ENCODE peak calls at places on chromosomes 3 and 15, in six cellular contexts. One of them, this sample, is unnamed.

GRCh38 chr3:33848624-33849347 is 50.4 kb downstream of the PDCD6IP start:
- DNase-seq in BE2C: no peak
- DNase-seq in lower leg skin: no peak
- DNase-seq in BJ: no peak
- DNase-seq in uterus: no peak
- DNase-seq in endodermal cell: no peak
- DNase-seq in this sample: no peak

GRCh38 chr3:133831966-133832801 is 26.6 kb downstream of the SRPRB start:
- DNase-seq in BE2C: no peak
- DNase-seq in lower leg skin: no peak
- DNase-seq in BJ: no peak
- DNase-seq in uterus: no peak
- DNase-seq in endodermal cell: peak
- DNase-seq in this sample: no peak

GRCh38 chr15:47293763-47294162 is 423.5 kb upstream of the SEMA6D start:
- DNase-seq in BE2C: no peak
- DNase-seq in lower leg skin: peak
- DNase-seq in BJ: peak
- DNase-seq in uterus: peak
- DNase-seq in endodermal cell: no peak
- DNase-seq in this sample: peak

GRCh38 chr15:67146214-67146613 is 80.8 kb downstream of the SMAD3 start:
- DNase-seq in BE2C: peak
- DNase-seq in lower leg skin: no peak
- DNase-seq in BJ: no peak
- DNase-seq in uterus: peak
- DNase-seq in endodermal cell: no peak
- DNase-seq in this sample: no peak

GRCh38 chr15:69509131-69509530 is 56.5 kb downstream of the RPLP1 start:
- DNase-seq in BE2C: no peak
- DNase-seq in lower leg skin: peak
- DNase-seq in BJ: no peak
- DNase-seq in uterus: no peak
- DNase-seq in endodermal cell: peak
- DNase-seq in this sample: peak

GRCh38 chr15:77599899-77600298 is 32.8 kb downstream of the LINGO1 start:
- DNase-seq in BE2C: peak
- DNase-seq in lower leg skin: no peak
- DNase-seq in BJ: no peak
- DNase-seq in uterus: no peak
- DNase-seq in endodermal cell: peak
- DNase-seq in this sample: no peak

GRCh38 chr3:97359958-97360357 is 404.6 kb upstream of the ARL6 start:
- DNase-seq in BE2C: no peak
- DNase-seq in lower leg skin: no peak
- DNase-seq in BJ: no peak
- DNase-seq in uterus: no peak
- DNase-seq in endodermal cell: no peak
- DNase-seq in this sample: no peak

GRCh38 chr15:67124911-67125588 is 59.6 kb downstream of the SMAD3 start:
- DNase-seq in BE2C: no peak
- DNase-seq in lower leg skin: no peak
- DNase-seq in BJ: no peak
- DNase-seq in uterus: no peak
- DNase-seq in endodermal cell: no peak
- DNase-seq in this sample: no peak

GRCh38 chr15:80478075-80478474 is 73.9 kb downstream of the ARNT2 start:
- DNase-seq in BE2C: no peak
- DNase-seq in lower leg skin: no peak
- DNase-seq in BJ: no peak
- DNase-seq in uterus: no peak
- DNase-seq in endodermal cell: no peak
- DNase-seq in this sample: no peak

GRCh38 chr3:10917176-10917575 is 75.4 kb upstream of the SLC6A1 start:
- DNase-seq in BE2C: no peak
- DNase-seq in lower leg skin: no peak
- DNase-seq in BJ: no peak
- DNase-seq in uterus: no peak
- DNase-seq in endodermal cell: no peak
- DNase-seq in this sample: no peak

GRCh38 chr3:100403956-100404548 is 2.7 kb downstream of the LNP1 start:
- DNase-seq in BE2C: no peak
- DNase-seq in lower leg skin: no peak
- DNase-seq in BJ: no peak
- DNase-seq in uterus: no peak
- DNase-seq in endodermal cell: no peak
- DNase-seq in this sample: no peak
- H3K4me3 ChIP-seq in BE2C: peak
- H3K4me3 ChIP-seq in lower leg skin: no peak
- H3K4me3 ChIP-seq in BJ: no peak
- H3K4me3 ChIP-seq in uterus: no peak
- H3K4me3 ChIP-seq in endodermal cell: peak
- H3K4me3 ChIP-seq in this sample: no peak

GRCh38 chr3:35679409-35680080 is 40.2 kb downstream of the ARPP21 start:
- DNase-seq in BE2C: no peak
- DNase-seq in lower leg skin: no peak
- DNase-seq in BJ: no peak
- DNase-seq in uterus: no peak
- DNase-seq in endodermal cell: no peak
- DNase-seq in this sample: no peak
- H3K4me3 ChIP-seq in BE2C: no peak
- H3K4me3 ChIP-seq in lower leg skin: no peak
- H3K4me3 ChIP-seq in BJ: no peak
- H3K4me3 ChIP-seq in uterus: no peak
- H3K4me3 ChIP-seq in endodermal cell: no peak
- H3K4me3 ChIP-seq in this sample: no peak

GRCh38 chr15:63506537-63507035 is 2.2 kb downstream of the USP3 start:
- DNase-seq in BE2C: no peak
- DNase-seq in lower leg skin: no peak
- DNase-seq in BJ: no peak
- DNase-seq in uterus: no peak
- DNase-seq in endodermal cell: no peak
- DNase-seq in this sample: no peak
- H3K4me3 ChIP-seq in BE2C: peak
- H3K4me3 ChIP-seq in lower leg skin: no peak
- H3K4me3 ChIP-seq in BJ: no peak
- H3K4me3 ChIP-seq in uterus: peak
- H3K4me3 ChIP-seq in endodermal cell: peak
- H3K4me3 ChIP-seq in this sample: peak

GRCh38 chr3:123442908-123443307 is 6.0 kb downstream of the ADCY5 start:
- DNase-seq in BE2C: no peak
- DNase-seq in lower leg skin: no peak
- DNase-seq in BJ: no peak
- DNase-seq in uterus: no peak
- DNase-seq in endodermal cell: no peak
- DNase-seq in this sample: no peak

GRCh38 chr3:123444744-123445143 is 4.1 kb downstream of the ADCY5 start:
- DNase-seq in BE2C: no peak
- DNase-seq in lower leg skin: no peak
- DNase-seq in BJ: no peak
- DNase-seq in uterus: no peak
- DNase-seq in endodermal cell: no peak
- DNase-seq in this sample: no peak

GRCh38 chr3:123445702-123446101 is 3.2 kb downstream of the ADCY5 start:
- DNase-seq in BE2C: no peak
- DNase-seq in lower leg skin: no peak
- DNase-seq in BJ: no peak
- DNase-seq in uterus: no peak
- DNase-seq in endodermal cell: no peak
- DNase-seq in this sample: no peak

GRCh38 chr3:123442125-123442524 is 6.8 kb downstream of the ADCY5 start:
- DNase-seq in BE2C: no peak
- DNase-seq in lower leg skin: no peak
- DNase-seq in BJ: no peak
- DNase-seq in uterus: no peak
- DNase-seq in endodermal cell: no peak
- DNase-seq in this sample: no peak

GRCh38 chr3:123444023-123444422 is 4.9 kb downstream of the ADCY5 start:
- DNase-seq in BE2C: no peak
- DNase-seq in lower leg skin: no peak
- DNase-seq in BJ: no peak
- DNase-seq in uterus: no peak
- DNase-seq in endodermal cell: no peak
- DNase-seq in this sample: no peak
- H3K4me3 ChIP-seq in BE2C: no peak
- H3K4me3 ChIP-seq in lower leg skin: no peak
- H3K4me3 ChIP-seq in BJ: no peak
- H3K4me3 ChIP-seq in uterus: no peak
- H3K4me3 ChIP-seq in endodermal cell: no peak
- H3K4me3 ChIP-seq in this sample: peak

DNA sequence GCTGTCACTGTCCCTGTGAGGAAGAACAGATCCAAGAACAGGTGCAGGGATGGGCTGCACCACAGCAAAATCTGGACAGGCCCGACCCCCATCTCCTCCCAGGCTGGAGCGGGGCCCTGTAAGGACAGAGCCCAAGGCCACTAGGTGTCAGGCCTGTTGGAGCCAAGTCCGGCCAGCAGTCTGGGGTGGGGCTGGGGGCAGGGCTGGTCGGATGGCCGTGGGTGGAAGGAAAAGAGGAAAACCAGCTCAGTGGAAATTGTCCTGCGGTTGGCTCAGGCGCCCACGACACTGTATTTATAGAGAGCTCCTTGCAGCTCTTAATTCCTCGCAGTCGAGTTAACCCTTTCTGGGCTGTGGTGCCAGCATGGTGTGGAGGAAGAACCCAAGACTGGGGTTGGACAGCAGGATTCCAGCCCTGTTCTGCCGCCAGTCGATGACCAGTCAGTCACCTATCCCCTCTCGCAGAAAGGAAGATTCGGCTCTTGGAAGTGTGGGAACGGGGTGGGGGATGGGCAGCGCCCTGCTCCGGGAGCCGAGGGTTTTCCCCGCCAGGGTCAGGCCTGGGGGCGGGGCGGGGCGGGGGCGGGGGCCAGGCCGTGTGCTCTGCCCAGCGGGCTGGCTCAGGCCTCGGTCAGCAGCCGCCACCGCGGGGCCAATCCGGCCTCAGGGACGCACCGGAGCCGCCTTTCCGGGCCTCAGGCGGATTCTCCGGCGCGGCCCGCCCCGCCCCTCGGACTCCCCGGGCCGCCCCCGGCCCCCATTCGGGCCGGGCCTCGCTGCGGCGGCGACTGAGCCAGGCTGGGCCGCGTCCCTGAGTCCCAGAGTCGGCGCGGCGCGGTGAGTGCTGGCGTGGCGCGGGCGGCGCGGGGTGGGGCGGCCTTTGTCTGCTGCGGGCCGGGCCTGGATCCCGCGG is at the start of gene CD276:
- DNase-seq in BE2C: peak
- DNase-seq in lower leg skin: peak
- DNase-seq in BJ: no peak
- DNase-seq in uterus: peak
- DNase-seq in endodermal cell: peak
- DNase-seq in this sample: peak
- H3K4me3 ChIP-seq in BE2C: peak
- H3K4me3 ChIP-seq in lower leg skin: peak
- H3K4me3 ChIP-seq in BJ: peak
- H3K4me3 ChIP-seq in uterus: peak
- H3K4me3 ChIP-seq in endodermal cell: peak
- H3K4me3 ChIP-seq in this sample: peak

GRCh38 chr15:65068436-65068835 is 645 bp upstream of the RASL12 start:
- DNase-seq in BE2C: no peak
- DNase-seq in lower leg skin: no peak
- DNase-seq in BJ: no peak
- DNase-seq in uterus: no peak
- DNase-seq in endodermal cell: no peak
- DNase-seq in this sample: no peak

GRCh38 chr15:65066001-65066634 is 1.7 kb downstream of the RASL12 start:
- DNase-seq in BE2C: no peak
- DNase-seq in lower leg skin: no peak
- DNase-seq in BJ: no peak
- DNase-seq in uterus: no peak
- DNase-seq in endodermal cell: no peak
- DNase-seq in this sample: no peak

GRCh38 chr15:65066635-65067333 is 1.0 kb downstream of the RASL12 start:
- DNase-seq in BE2C: no peak
- DNase-seq in lower leg skin: no peak
- DNase-seq in BJ: no peak
- DNase-seq in uterus: peak
- DNase-seq in endodermal cell: peak
- DNase-seq in this sample: peak

GRCh38 chr15:65067645-65068416 is at the start of gene RASL12:
- DNase-seq in BE2C: no peak
- DNase-seq in lower leg skin: no peak
- DNase-seq in BJ: no peak
- DNase-seq in uterus: peak
- DNase-seq in endodermal cell: peak
- DNase-seq in this sample: no peak

DNA sequence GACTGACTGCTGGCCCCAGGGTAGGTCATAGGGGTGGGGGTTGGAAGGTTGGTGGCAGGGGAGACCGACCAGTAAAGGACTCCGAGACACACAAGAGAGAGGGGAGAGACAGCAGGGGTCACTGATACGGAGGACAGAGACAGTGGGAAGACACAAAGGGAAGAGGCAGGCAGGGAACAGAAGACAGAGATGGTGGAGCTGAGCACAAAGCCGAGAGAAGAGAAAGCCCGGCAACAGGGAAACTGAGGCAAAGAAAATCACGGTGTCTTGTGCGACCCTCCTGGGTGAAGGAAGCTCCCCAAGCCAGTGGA is 502 bp downstream of the RASL12 start:
- DNase-seq in BE2C: no peak
- DNase-seq in lower leg skin: no peak
- DNase-seq in BJ: no peak
- DNase-seq in uterus: no peak
- DNase-seq in endodermal cell: no peak
- DNase-seq in this sample: no peak
- H3K4me3 ChIP-seq in BE2C: no peak
- H3K4me3 ChIP-seq in lower leg skin: peak
- H3K4me3 ChIP-seq in BJ: peak
- H3K4me3 ChIP-seq in uterus: peak
- H3K4me3 ChIP-seq in endodermal cell: peak
- H3K4me3 ChIP-seq in this sample: peak